ENCODE peak calls at places on chromosomes 5 and 9, in eight cellular contexts. One of them, this sample, is unnamed.

GRCh38 chr9:110048473-110048975 is 159.4 kb downstream of the C9orf152 start:
- DNase-seq in stimulated activated CD8-positive, alpha-beta memory T cell treated with anti-CD3 and anti-CD28 coated beads, Interleukin-15, amount 100 ng/mL, for 1 hour: peak
- DNase-seq in hypothalamus: no peak
- DNase-seq in stimulated activated CD4-positive, alpha-beta T cell treated with anti-CD3 and anti-CD28 coated beads, Interleukin-4, amount 100 ng/mL, for 48 hours: peak
- DNase-seq in left kidney: peak
- DNase-seq in Caco-2: peak
- DNase-seq in left lung: peak
- DNase-seq in Calu3: peak
- DNase-seq in this sample: peak

GRCh38 chr5:218457-219289 is 553 bp downstream of the SDHA start:
- DNase-seq in stimulated activated CD8-positive, alpha-beta memory T cell treated with anti-CD3 and anti-CD28 coated beads, Interleukin-15, amount 100 ng/mL, for 1 hour: no peak
- DNase-seq in hypothalamus: peak
- DNase-seq in stimulated activated CD4-positive, alpha-beta T cell treated with anti-CD3 and anti-CD28 coated beads, Interleukin-4, amount 100 ng/mL, for 48 hours: no peak
- DNase-seq in left kidney: peak
- DNase-seq in Caco-2: no peak
- DNase-seq in left lung: peak
- DNase-seq in Calu3: peak
- DNase-seq in this sample: peak

GRCh38 chr5:39547548-39548154 is 122.9 kb upstream of the DAB2 start:
- DNase-seq in stimulated activated CD8-positive, alpha-beta memory T cell treated with anti-CD3 and anti-CD28 coated beads, Interleukin-15, amount 100 ng/mL, for 1 hour: no peak
- DNase-seq in hypothalamus: no peak
- DNase-seq in stimulated activated CD4-positive, alpha-beta T cell treated with anti-CD3 and anti-CD28 coated beads, Interleukin-4, amount 100 ng/mL, for 48 hours: no peak
- DNase-seq in left kidney: peak
- DNase-seq in Caco-2: no peak
- DNase-seq in left lung: no peak
- DNase-seq in Calu3: peak
- DNase-seq in this sample: no peak

GRCh38 chr9:36946653-36947052 is 87.4 kb downstream of the PAX5 start:
- DNase-seq in stimulated activated CD8-positive, alpha-beta memory T cell treated with anti-CD3 and anti-CD28 coated beads, Interleukin-15, amount 100 ng/mL, for 1 hour: no peak
- DNase-seq in hypothalamus: no peak
- DNase-seq in stimulated activated CD4-positive, alpha-beta T cell treated with anti-CD3 and anti-CD28 coated beads, Interleukin-4, amount 100 ng/mL, for 48 hours: no peak
- DNase-seq in left kidney: no peak
- DNase-seq in Caco-2: no peak
- DNase-seq in left lung: no peak
- DNase-seq in Calu3: no peak
- DNase-seq in this sample: no peak

GRCh38 chr5:69331528-69332445 is 814 bp downstream of the CCDC125 start:
- DNase-seq in stimulated activated CD8-positive, alpha-beta memory T cell treated with anti-CD3 and anti-CD28 coated beads, Interleukin-15, amount 100 ng/mL, for 1 hour: no peak
- DNase-seq in hypothalamus: no peak
- DNase-seq in stimulated activated CD4-positive, alpha-beta T cell treated with anti-CD3 and anti-CD28 coated beads, Interleukin-4, amount 100 ng/mL, for 48 hours: no peak
- DNase-seq in left kidney: peak
- DNase-seq in Caco-2: peak
- DNase-seq in left lung: no peak
- DNase-seq in Calu3: peak
- DNase-seq in this sample: no peak

GRCh38 chr5:104800440-104801048 is 1238.0 kb upstream of the NUDT12 start:
- DNase-seq in stimulated activated CD8-positive, alpha-beta memory T cell treated with anti-CD3 and anti-CD28 coated beads, Interleukin-15, amount 100 ng/mL, for 1 hour: no peak
- DNase-seq in hypothalamus: no peak
- DNase-seq in stimulated activated CD4-positive, alpha-beta T cell treated with anti-CD3 and anti-CD28 coated beads, Interleukin-4, amount 100 ng/mL, for 48 hours: no peak
- DNase-seq in left kidney: no peak
- DNase-seq in Caco-2: no peak
- DNase-seq in left lung: no peak
- DNase-seq in Calu3: peak
- DNase-seq in this sample: peak

GRCh38 chr5:11683666-11684065 is 220.6 kb downstream of the CTNND2 start:
- DNase-seq in stimulated activated CD8-positive, alpha-beta memory T cell treated with anti-CD3 and anti-CD28 coated beads, Interleukin-15, amount 100 ng/mL, for 1 hour: no peak
- DNase-seq in hypothalamus: no peak
- DNase-seq in stimulated activated CD4-positive, alpha-beta T cell treated with anti-CD3 and anti-CD28 coated beads, Interleukin-4, amount 100 ng/mL, for 48 hours: no peak
- DNase-seq in left kidney: no peak
- DNase-seq in Caco-2: no peak
- DNase-seq in left lung: no peak
- DNase-seq in Calu3: no peak
- DNase-seq in this sample: no peak

GRCh38 chr5:152956943-152957613 is 533.4 kb upstream of the GRIA1 start:
- DNase-seq in stimulated activated CD8-positive, alpha-beta memory T cell treated with anti-CD3 and anti-CD28 coated beads, Interleukin-15, amount 100 ng/mL, for 1 hour: no peak
- DNase-seq in hypothalamus: no peak
- DNase-seq in stimulated activated CD4-positive, alpha-beta T cell treated with anti-CD3 and anti-CD28 coated beads, Interleukin-4, amount 100 ng/mL, for 48 hours: no peak
- DNase-seq in left kidney: no peak
- DNase-seq in Caco-2: no peak
- DNase-seq in left lung: no peak
- DNase-seq in Calu3: no peak
- DNase-seq in this sample: no peak

GRCh38 chr5:59765446-59765845 is 128.1 kb downstream of the PDE4D start:
- DNase-seq in stimulated activated CD8-positive, alpha-beta memory T cell treated with anti-CD3 and anti-CD28 coated beads, Interleukin-15, amount 100 ng/mL, for 1 hour: no peak
- DNase-seq in hypothalamus: no peak
- DNase-seq in stimulated activated CD4-positive, alpha-beta T cell treated with anti-CD3 and anti-CD28 coated beads, Interleukin-4, amount 100 ng/mL, for 48 hours: no peak
- DNase-seq in left kidney: no peak
- DNase-seq in Caco-2: no peak
- DNase-seq in left lung: no peak
- DNase-seq in Calu3: no peak
- DNase-seq in this sample: no peak

GRCh38 chr9:112793213-112793810 is 42.8 kb downstream of the SNX30 start:
- DNase-seq in stimulated activated CD8-positive, alpha-beta memory T cell treated with anti-CD3 and anti-CD28 coated beads, Interleukin-15, amount 100 ng/mL, for 1 hour: peak
- DNase-seq in hypothalamus: peak
- DNase-seq in stimulated activated CD4-positive, alpha-beta T cell treated with anti-CD3 and anti-CD28 coated beads, Interleukin-4, amount 100 ng/mL, for 48 hours: peak
- DNase-seq in left kidney: peak
- DNase-seq in Caco-2: peak
- DNase-seq in left lung: peak
- DNase-seq in Calu3: peak
- DNase-seq in this sample: peak

GRCh38 chr9:92720807-92721535 is 43.7 kb downstream of the BICD2 start:
- DNase-seq in stimulated activated CD8-positive, alpha-beta memory T cell treated with anti-CD3 and anti-CD28 coated beads, Interleukin-15, amount 100 ng/mL, for 1 hour: no peak
- DNase-seq in hypothalamus: no peak
- DNase-seq in stimulated activated CD4-positive, alpha-beta T cell treated with anti-CD3 and anti-CD28 coated beads, Interleukin-4, amount 100 ng/mL, for 48 hours: no peak
- DNase-seq in left kidney: no peak
- DNase-seq in Caco-2: no peak
- DNase-seq in left lung: no peak
- DNase-seq in Calu3: no peak
- DNase-seq in this sample: no peak

GRCh38 chr9:110842169-110842568 is 173.6 kb downstream of the MUSK start:
- DNase-seq in stimulated activated CD8-positive, alpha-beta memory T cell treated with anti-CD3 and anti-CD28 coated beads, Interleukin-15, amount 100 ng/mL, for 1 hour: no peak
- DNase-seq in hypothalamus: no peak
- DNase-seq in stimulated activated CD4-positive, alpha-beta T cell treated with anti-CD3 and anti-CD28 coated beads, Interleukin-4, amount 100 ng/mL, for 48 hours: no peak
- DNase-seq in left kidney: peak
- DNase-seq in Caco-2: no peak
- DNase-seq in left lung: no peak
- DNase-seq in Calu3: no peak
- DNase-seq in this sample: no peak